ENCODE peak calls at places on chromosomes 6 and 20, in seven cellular contexts. One of them, this sample, is unnamed.

GRCh38 chr6:158149641-158150040 is 18.4 kb downstream of the SERAC1 start:
- DNase-seq in CD8-positive, alpha-beta T cell: no peak
- DNase-seq in uterus: no peak
- DNase-seq in IMR-90: peak
- DNase-seq in body of pancreas: no peak
- DNase-seq in GM20000: no peak
- DNase-seq in transverse colon: no peak
- DNase-seq in this sample: no peak

GRCh38 chr20:54152227-54153040 is 21.4 kb downstream of the CYP24A1 start:
- DNase-seq in CD8-positive, alpha-beta T cell: no peak
- DNase-seq in uterus: no peak
- DNase-seq in IMR-90: no peak
- DNase-seq in body of pancreas: no peak
- DNase-seq in GM20000: no peak
- DNase-seq in transverse colon: no peak
- DNase-seq in this sample: no peak

GRCh38 chr6:2945069-2945452 is 26.3 kb downstream of the SERPINB6 start:
- DNase-seq in CD8-positive, alpha-beta T cell: no peak
- DNase-seq in uterus: no peak
- DNase-seq in IMR-90: no peak
- DNase-seq in body of pancreas: no peak
- DNase-seq in GM20000: no peak
- DNase-seq in transverse colon: no peak
- DNase-seq in this sample: no peak

GRCh38 chr6:150176152-150176551 is 33.3 kb downstream of the PPP1R14C start:
- DNase-seq in CD8-positive, alpha-beta T cell: no peak
- DNase-seq in uterus: no peak
- DNase-seq in IMR-90: no peak
- DNase-seq in body of pancreas: no peak
- DNase-seq in GM20000: no peak
- DNase-seq in transverse colon: peak
- DNase-seq in this sample: no peak

GRCh38 chr20:198225-198624 is 8.7 kb upstream of the DEFB128 start:
- DNase-seq in CD8-positive, alpha-beta T cell: no peak
- DNase-seq in uterus: no peak
- DNase-seq in IMR-90: no peak
- DNase-seq in body of pancreas: no peak
- DNase-seq in GM20000: no peak
- DNase-seq in transverse colon: no peak
- DNase-seq in this sample: no peak

GRCh38 chr6:13559251-13559650 is 15.2 kb upstream of the SIRT5 start:
- DNase-seq in CD8-positive, alpha-beta T cell: no peak
- DNase-seq in uterus: no peak
- DNase-seq in IMR-90: no peak
- DNase-seq in body of pancreas: no peak
- DNase-seq in GM20000: no peak
- DNase-seq in transverse colon: no peak
- DNase-seq in this sample: no peak

GRCh38 chr6:139577124-139577800 is 202.8 kb upstream of the CITED2 start:
- DNase-seq in CD8-positive, alpha-beta T cell: no peak
- DNase-seq in uterus: no peak
- DNase-seq in IMR-90: peak
- DNase-seq in body of pancreas: peak
- DNase-seq in GM20000: no peak
- DNase-seq in transverse colon: no peak
- DNase-seq in this sample: no peak

GRCh38 chr6:43728586-43728985 is 41.0 kb upstream of the MRPS18A start:
- DNase-seq in CD8-positive, alpha-beta T cell: no peak
- DNase-seq in uterus: peak
- DNase-seq in IMR-90: no peak
- DNase-seq in body of pancreas: no peak
- DNase-seq in GM20000: no peak
- DNase-seq in transverse colon: no peak
- DNase-seq in this sample: no peak

GRCh38 chr6:5997420-5998093 is 9.2 kb downstream of the NRN1 start:
- DNase-seq in CD8-positive, alpha-beta T cell: no peak
- DNase-seq in uterus: no peak
- DNase-seq in IMR-90: no peak
- DNase-seq in body of pancreas: no peak
- DNase-seq in GM20000: peak
- DNase-seq in transverse colon: no peak
- DNase-seq in this sample: peak

GRCh38 chr20:46215913-46216707 is 92.2 kb downstream of the CDH22 start:
- DNase-seq in CD8-positive, alpha-beta T cell: no peak
- DNase-seq in uterus: no peak
- DNase-seq in IMR-90: peak
- DNase-seq in body of pancreas: no peak
- DNase-seq in GM20000: no peak
- DNase-seq in transverse colon: no peak
- DNase-seq in this sample: no peak

GRCh38 chr6:107956586-107957164 is 1.3 kb downstream of the SEC63 start:
- DNase-seq in CD8-positive, alpha-beta T cell: no peak
- DNase-seq in uterus: no peak
- DNase-seq in IMR-90: peak
- DNase-seq in body of pancreas: no peak
- DNase-seq in GM20000: peak
- DNase-seq in transverse colon: no peak
- DNase-seq in this sample: no peak

GRCh38 chr6:89026151-89026550 is 54.4 kb upstream of the PNRC1 start:
- DNase-seq in CD8-positive, alpha-beta T cell: no peak
- DNase-seq in uterus: no peak
- DNase-seq in IMR-90: no peak
- DNase-seq in body of pancreas: no peak
- DNase-seq in GM20000: no peak
- DNase-seq in transverse colon: no peak
- DNase-seq in this sample: no peak

GRCh38 chr6:117265425-117266266 is at the start of gene VGLL2:
- DNase-seq in CD8-positive, alpha-beta T cell: no peak
- DNase-seq in uterus: no peak
- DNase-seq in IMR-90: peak
- DNase-seq in body of pancreas: peak
- DNase-seq in GM20000: peak
- DNase-seq in transverse colon: peak
- DNase-seq in this sample: peak

GRCh38 chr6:158313989-158314388 is 1.7 kb downstream of the TULP4 start:
- DNase-seq in CD8-positive, alpha-beta T cell: no peak
- DNase-seq in uterus: no peak
- DNase-seq in IMR-90: no peak
- DNase-seq in body of pancreas: no peak
- DNase-seq in GM20000: peak
- DNase-seq in transverse colon: no peak
- DNase-seq in this sample: no peak

GRCh38 chr6:137361701-137362100 is 132.5 kb downstream of the OLIG3 start:
- DNase-seq in CD8-positive, alpha-beta T cell: no peak
- DNase-seq in uterus: no peak
- DNase-seq in IMR-90: no peak
- DNase-seq in body of pancreas: no peak
- DNase-seq in GM20000: no peak
- DNase-seq in transverse colon: no peak
- DNase-seq in this sample: no peak

GRCh38 chr20:46062151-46062550 is 27.6 kb downstream of the NCOA5 start:
- DNase-seq in CD8-positive, alpha-beta T cell: no peak
- DNase-seq in uterus: no peak
- DNase-seq in IMR-90: no peak
- DNase-seq in body of pancreas: no peak
- DNase-seq in GM20000: no peak
- DNase-seq in transverse colon: no peak
- DNase-seq in this sample: no peak

GRCh38 chr20:57654998-57655811 is 35.0 kb upstream of the ZBP1 start:
- DNase-seq in CD8-positive, alpha-beta T cell: peak
- DNase-seq in uterus: peak
- DNase-seq in IMR-90: no peak
- DNase-seq in body of pancreas: peak
- DNase-seq in GM20000: no peak
- DNase-seq in transverse colon: no peak
- DNase-seq in this sample: no peak

GRCh38 chr6:100257661-100258395 is 206.9 kb downstream of the SIM1 start:
- DNase-seq in CD8-positive, alpha-beta T cell: no peak
- DNase-seq in uterus: no peak
- DNase-seq in IMR-90: peak
- DNase-seq in body of pancreas: no peak
- DNase-seq in GM20000: peak
- DNase-seq in transverse colon: no peak
- DNase-seq in this sample: no peak

GRCh38 chr6:37757381-37757780 is 59.7 kb upstream of the MDGA1 start:
- DNase-seq in CD8-positive, alpha-beta T cell: no peak
- DNase-seq in uterus: no peak
- DNase-seq in IMR-90: no peak
- DNase-seq in body of pancreas: no peak
- DNase-seq in GM20000: no peak
- DNase-seq in transverse colon: no peak
- DNase-seq in this sample: no peak

GRCh38 chr6:79869600-79870084 is 77.7 kb downstream of the ELOVL4 start:
- DNase-seq in CD8-positive, alpha-beta T cell: peak
- DNase-seq in uterus: peak
- DNase-seq in IMR-90: peak
- DNase-seq in body of pancreas: peak
- DNase-seq in GM20000: peak
- DNase-seq in transverse colon: peak
- DNase-seq in this sample: peak

GRCh38 chr20:17875106-17875980 is 93.3 kb downstream of the SNX5 start:
- DNase-seq in CD8-positive, alpha-beta T cell: no peak
- DNase-seq in uterus: peak
- DNase-seq in IMR-90: peak
- DNase-seq in body of pancreas: peak
- DNase-seq in GM20000: no peak
- DNase-seq in transverse colon: peak
- DNase-seq in this sample: no peak

DNA sequence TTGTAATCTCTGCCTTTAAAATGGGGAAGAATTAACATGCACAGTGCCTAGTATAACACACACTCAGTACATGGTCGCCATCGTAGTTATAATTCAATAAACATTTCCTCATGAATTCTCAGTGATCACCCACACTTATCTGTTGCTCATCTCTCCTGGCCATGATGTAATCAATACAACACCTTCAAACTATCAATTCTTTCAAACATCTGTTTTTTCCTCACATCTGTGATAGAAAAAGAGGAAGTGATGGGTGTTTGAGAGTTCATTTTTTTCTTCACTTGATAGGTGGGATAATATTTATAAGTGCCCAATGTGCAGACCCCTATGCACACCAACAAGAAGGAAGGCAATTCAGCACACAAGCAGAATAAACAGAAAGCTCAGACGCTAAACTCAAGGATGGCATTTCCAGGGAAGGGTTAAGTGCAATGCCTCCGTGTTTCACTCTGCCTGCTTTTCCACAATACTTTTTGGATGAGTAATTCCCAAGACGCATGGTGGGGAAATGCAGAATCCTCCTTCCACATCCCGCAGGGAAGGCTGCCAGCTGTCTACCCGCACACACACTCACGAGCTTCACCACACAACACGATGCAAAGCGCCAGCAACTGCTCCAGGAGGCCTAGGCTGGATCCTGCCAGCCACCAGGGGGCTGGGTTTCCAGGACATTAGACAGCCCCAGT is 100.3 kb downstream of the GMPR start:
- DNase-seq in CD8-positive, alpha-beta T cell: no peak
- DNase-seq in uterus: peak
- DNase-seq in IMR-90: peak
- DNase-seq in body of pancreas: peak
- DNase-seq in GM20000: no peak
- DNase-seq in transverse colon: peak
- DNase-seq in this sample: no peak
- TF ChIP-seq CTCF in CD8-positive, alpha-beta T cell: no peak
- TF ChIP-seq CTCF in uterus: peak
- TF ChIP-seq CTCF in IMR-90: peak
- TF ChIP-seq CTCF in body of pancreas: no peak
- TF ChIP-seq CTCF in GM20000: no peak
- TF ChIP-seq CTCF in transverse colon: peak
- TF ChIP-seq CTCF in this sample: peak

GRCh38 chr6:11460001-11460668 is 77.4 kb upstream of the TMEM170B start:
- DNase-seq in CD8-positive, alpha-beta T cell: no peak
- DNase-seq in uterus: no peak
- DNase-seq in IMR-90: peak
- DNase-seq in body of pancreas: no peak
- DNase-seq in GM20000: peak
- DNase-seq in transverse colon: no peak
- DNase-seq in this sample: no peak
- TF ChIP-seq CTCF in CD8-positive, alpha-beta T cell: no peak
- TF ChIP-seq CTCF in uterus: no peak
- TF ChIP-seq CTCF in IMR-90: no peak
- TF ChIP-seq CTCF in body of pancreas: no peak
- TF ChIP-seq CTCF in GM20000: no peak
- TF ChIP-seq CTCF in transverse colon: no peak
- TF ChIP-seq CTCF in this sample: no peak

DNA sequence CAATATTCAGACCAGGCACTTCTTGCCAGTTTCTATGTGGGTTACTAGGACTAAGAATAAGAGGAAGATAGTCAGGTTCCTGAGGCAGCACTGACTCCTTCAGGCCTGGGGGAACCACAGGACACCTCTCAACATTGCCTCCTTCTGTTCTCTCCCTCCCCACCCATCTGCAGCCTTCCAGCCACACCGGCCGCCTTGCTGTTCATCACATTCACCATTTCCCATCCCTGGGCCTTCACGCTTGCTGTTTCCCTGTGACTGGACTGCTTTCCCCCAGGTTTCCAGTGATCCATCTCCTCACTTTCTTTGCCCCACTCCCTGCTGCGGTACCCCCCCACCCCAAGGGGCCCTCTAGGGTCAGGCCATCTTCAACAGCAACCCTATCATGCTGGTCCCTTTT is 69.2 kb upstream of the SIRPA start:
- DNase-seq in CD8-positive, alpha-beta T cell: no peak
- DNase-seq in uterus: no peak
- DNase-seq in IMR-90: no peak
- DNase-seq in body of pancreas: no peak
- DNase-seq in GM20000: no peak
- DNase-seq in transverse colon: no peak
- DNase-seq in this sample: no peak
- TF ChIP-seq CTCF in CD8-positive, alpha-beta T cell: no peak
- TF ChIP-seq CTCF in uterus: no peak
- TF ChIP-seq CTCF in IMR-90: no peak
- TF ChIP-seq CTCF in body of pancreas: no peak
- TF ChIP-seq CTCF in GM20000: no peak
- TF ChIP-seq CTCF in transverse colon: no peak
- TF ChIP-seq CTCF in this sample: no peak

GRCh38 chr20:37393196-37393862 is 47.4 kb downstream of the SRC start:
- DNase-seq in CD8-positive, alpha-beta T cell: peak
- DNase-seq in uterus: no peak
- DNase-seq in IMR-90: no peak
- DNase-seq in body of pancreas: no peak
- DNase-seq in GM20000: no peak
- DNase-seq in transverse colon: no peak
- DNase-seq in this sample: no peak

GRCh38 chr20:37390891-37391525 is 45.1 kb downstream of the SRC start:
- DNase-seq in CD8-positive, alpha-beta T cell: no peak
- DNase-seq in uterus: no peak
- DNase-seq in IMR-90: no peak
- DNase-seq in body of pancreas: no peak
- DNase-seq in GM20000: no peak
- DNase-seq in transverse colon: no peak
- DNase-seq in this sample: no peak

GRCh38 chr20:37390503-37390890 is 44.6 kb downstream of the SRC start:
- DNase-seq in CD8-positive, alpha-beta T cell: no peak
- DNase-seq in uterus: no peak
- DNase-seq in IMR-90: no peak
- DNase-seq in body of pancreas: no peak
- DNase-seq in GM20000: no peak
- DNase-seq in transverse colon: no peak
- DNase-seq in this sample: no peak

GRCh38 chr20:37393863-37394542 is 48.1 kb downstream of the SRC start:
- DNase-seq in CD8-positive, alpha-beta T cell: peak
- DNase-seq in uterus: no peak
- DNase-seq in IMR-90: no peak
- DNase-seq in body of pancreas: no peak
- DNase-seq in GM20000: no peak
- DNase-seq in transverse colon: no peak
- DNase-seq in this sample: no peak

GRCh38 chr20:37392441-37393195 is 46.7 kb downstream of the SRC start:
- DNase-seq in CD8-positive, alpha-beta T cell: no peak
- DNase-seq in uterus: no peak
- DNase-seq in IMR-90: no peak
- DNase-seq in body of pancreas: no peak
- DNase-seq in GM20000: no peak
- DNase-seq in transverse colon: no peak
- DNase-seq in this sample: no peak
- TF ChIP-seq CTCF in CD8-positive, alpha-beta T cell: no peak
- TF ChIP-seq CTCF in uterus: no peak
- TF ChIP-seq CTCF in IMR-90: peak
- TF ChIP-seq CTCF in body of pancreas: no peak
- TF ChIP-seq CTCF in GM20000: peak
- TF ChIP-seq CTCF in transverse colon: no peak
- TF ChIP-seq CTCF in this sample: peak